ENCODE peak calls at places on chromosomes 16 and 17, in nine cellular contexts. L, S, A, N, I, R, E, V and F are unnamed samples.

GRCh38 chr16:50281391-50282009 is 15.1 kb downstream of the ADCY7 start:
- DNase-seq in L (no peak), S (peak; percentile 57), A (no peak), N (no peak), I (no peak), R (no peak), E (no peak), V (no peak), F (no peak)

GRCh38 chr17:61150686-61151299 is 248.8 kb upstream of the TBX2 start:
- DNase-seq in L (no peak), S (no peak), A (no peak), N (no peak), I (no peak), R (peak; percentile 20), E (peak; percentile 28), V (no peak), F (peak; percentile 74)

GRCh38 chr16:84648595-84649510 is 542 bp downstream of the KLHL36 start:
- DNase-seq in L (peak; percentile 67), S (peak; percentile 82), A (peak; percentile 72), N (no peak), I (no peak), R (peak; percentile 54), E (peak; percentile 20), V (peak; percentile 68), F (no peak)

GRCh38 chr17:81511800-81512559 is 619 bp downstream of the ACTG1 start:
- DNase-seq in L (no peak), S (peak; percentile 63), A (peak; percentile 54), N (no peak), I (no peak), R (no peak), E (peak; percentile 43), V (no peak), F (no peak)

GRCh38 chr17:81073967-81074366 is 39.0 kb downstream of the BAIAP2 start:
- DNase-seq in L (no peak), S (no peak), A (no peak), N (no peak), I (no peak), R (no peak), E (no peak), V (no peak), F (no peak)

GRCh38 chr17:72931163-72931562 is 161.3 kb downstream of the SLC39A11 start:
- DNase-seq in L (no peak), S (no peak), A (no peak), N (peak; percentile 69), I (no peak), R (peak; percentile 86), E (no peak), V (no peak), F (no peak)

GRCh38 chr16:75087040-75087979 is 29.3 kb downstream of the LDHD start:
- DNase-seq in L (no peak), S (no peak), A (peak; percentile 70), N (no peak), I (peak; percentile 84), R (peak; percentile 18), E (peak; percentile 89), V (no peak), F (peak; percentile 67)

GRCh38 chr16:82146957-82147356 is 23.1 kb downstream of the MPHOSPH6 start:
- DNase-seq in L (no peak), S (no peak), A (no peak), N (peak; percentile 62), I (no peak), R (no peak), E (no peak), V (no peak), F (no peak)

GRCh38 chr17:82357394-82357793 is 1.7 kb upstream of the TEX19 start:
- DNase-seq in L (no peak), S (peak; percentile 38), A (no peak), N (no peak), I (no peak), R (no peak), E (no peak), V (no peak), F (no peak)

GRCh38 chr16:4358831-4359561 is 7.9 kb upstream of the PAM16 start:
- DNase-seq in L (peak; percentile 57), S (peak; percentile 71), A (peak; percentile 56), N (no peak), I (no peak), R (peak; percentile 57), E (peak; percentile 58), V (peak; percentile 76), F (no peak)

GRCh38 chr17:43839670-43840101 is 6.7 kb upstream of the MPP3 start:
- DNase-seq in L (peak; percentile 65), S (peak; percentile 86), A (peak; percentile 85), N (no peak), I (no peak), R (no peak), E (no peak), V (peak; percentile 74), F (no peak)

DNA sequence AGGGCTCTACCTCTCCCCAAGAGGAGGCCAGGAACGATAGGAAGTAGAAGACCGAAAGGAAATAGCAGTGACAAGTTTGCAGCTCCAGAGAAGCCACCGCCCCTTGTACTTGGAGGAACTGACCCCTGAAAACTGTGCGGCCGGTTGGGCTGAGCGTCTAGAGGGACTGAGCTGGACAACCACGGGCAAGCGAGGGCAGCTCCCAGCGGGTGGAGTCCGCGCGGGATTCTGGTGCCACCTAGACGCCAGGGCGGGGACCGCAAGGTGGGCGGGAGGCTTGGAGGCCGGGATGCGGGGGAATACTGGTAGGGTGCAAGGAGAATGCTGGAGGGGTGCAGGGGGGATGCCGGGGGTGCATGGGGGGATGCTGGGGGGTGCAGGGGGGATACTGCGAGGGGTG is 1.3 kb upstream of the SLC6A4 start:
- DNase-seq in L (peak; percentile 67), S (no peak), A (peak; percentile 37), N (no peak), I (peak; percentile 25), R (peak; percentile 51), E (peak; percentile 49), V (peak; percentile 59), F (peak; percentile 45)
- TF ChIP-seq CTCF in L (peak; percentile 28), S (no peak), A (no peak), N (peak; percentile 29), I (peak; percentile 42), R (peak; percentile 48), E (peak; percentile 33), V (no peak), F (peak; percentile 37)

GRCh38 chr16:11668590-11669379 is 530 bp downstream of the SNN start:
- DNase-seq in L (no peak), S (peak; percentile 72), A (no peak), N (no peak), I (no peak), R (no peak), E (no peak), V (no peak), F (no peak)

GRCh38 chr16:11671271-11671670 is 3.0 kb downstream of the SNN start:
- DNase-seq in L (no peak), S (no peak), A (no peak), N (no peak), I (no peak), R (no peak), E (no peak), V (no peak), F (no peak)

GRCh38 chr16:11669380-11670146 is 1.3 kb downstream of the SNN start:
- DNase-seq in L (peak; percentile 80), S (peak; percentile 82), A (no peak), N (no peak), I (peak; percentile 18), R (peak; percentile 72), E (no peak), V (no peak), F (peak; percentile 46)

GRCh38 chr16:11671676-11672075 is 3.4 kb downstream of the SNN start:
- DNase-seq in L (no peak), S (no peak), A (no peak), N (no peak), I (no peak), R (no peak), E (no peak), V (no peak), F (no peak)

GRCh38 chr16:11670171-11671131 is 2.2 kb downstream of the SNN start:
- DNase-seq in L (no peak), S (no peak), A (no peak), N (peak; percentile 81), I (no peak), R (peak; percentile 83), E (no peak), V (no peak), F (no peak)
- H3K4me3 ChIP-seq in L (no peak overlapping the region), S (no peak overlapping the region), A (no peak overlapping the region), N (peak overlapping the region; percentile 95), I (no peak overlapping the region), R (peak overlapping the region; percentile 73), E (no peak overlapping the region), V (peak overlapping the region; percentile 91), F (no peak overlapping the region)

GRCh38 chr16:80954985-80955384 is 51.7 kb downstream of the CMC2 start:
- DNase-seq in L (no peak), S (no peak), A (no peak), N (no peak), I (no peak), R (no peak), E (no peak), V (no peak), F (no peak)

GRCh38 chr16:80947708-80948615 is 58.7 kb downstream of the CMC2 start:
- DNase-seq in L (no peak), S (no peak), A (no peak), N (no peak), I (no peak), R (no peak), E (no peak), V (no peak), F (no peak)

GRCh38 chr16:80947239-80947638 is 59.4 kb downstream of the CMC2 start:
- DNase-seq in L (no peak), S (no peak), A (no peak), N (no peak), I (no peak), R (no peak), E (no peak), V (no peak), F (no peak)

GRCh38 chr16:80946481-80946880 is 60.2 kb downstream of the CMC2 start:
- DNase-seq in L (no peak), S (no peak), A (no peak), N (no peak), I (peak; percentile 17), R (no peak), E (peak; percentile 28), V (no peak), F (peak; percentile 31)

DNA sequence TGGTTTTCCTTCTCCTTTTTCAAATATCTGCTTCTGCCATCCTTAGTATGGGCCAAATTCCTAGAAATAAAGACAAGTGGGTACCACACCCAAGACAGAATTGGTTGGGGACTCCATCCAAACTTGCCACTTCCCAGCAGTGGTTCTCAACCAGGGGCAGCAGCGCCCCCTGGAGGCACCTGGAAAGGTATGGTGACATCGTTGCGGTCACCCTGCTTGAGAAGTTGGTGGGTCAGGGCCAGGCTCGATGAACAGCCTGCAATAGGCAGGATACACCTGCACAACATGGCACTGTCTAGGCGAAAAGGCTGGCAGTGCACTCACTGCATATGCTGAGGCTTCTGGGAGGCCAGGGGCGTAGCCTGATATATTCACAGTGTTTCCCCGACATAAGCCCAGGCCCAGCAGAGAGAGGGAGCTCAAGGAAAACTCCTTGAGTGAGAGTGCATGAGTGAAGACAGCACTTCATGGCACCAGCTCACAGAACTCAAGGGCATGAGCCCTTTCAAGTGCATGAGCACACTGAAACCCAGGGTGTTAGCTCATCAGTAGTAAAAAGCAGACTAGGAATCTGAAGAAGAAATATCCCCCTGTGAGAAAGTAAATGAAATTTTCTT is 57.7 kb downstream of the CMC2 start:
- DNase-seq in L (peak; percentile 27), S (peak; percentile 62), A (peak; percentile 33), N (no peak), I (peak; percentile 47), R (peak; percentile 61), E (peak; percentile 71), V (no peak), F (peak; percentile 59)
- TF ChIP-seq CTCF in L (no peak), S (peak; percentile 53), A (peak; percentile 53), N (peak; percentile 49), I (peak; percentile 61), R (peak; percentile 71), E (peak; percentile 77), V (no peak), F (peak; percentile 68)

GRCh38 chr16:85662976-85663830 is 25.6 kb downstream of the GINS2 start:
- DNase-seq in L (no peak), S (peak; percentile 33), A (no peak), N (peak; percentile 31), I (no peak), R (no peak), E (no peak), V (no peak), F (no peak)
- H3K4me3 ChIP-seq in L (no peak overlapping the region), S (no peak overlapping the region), A (no peak overlapping the region), N (no peak overlapping the region), I (no peak overlapping the region), R (no peak overlapping the region), E (no peak overlapping the region), V (no peak overlapping the region), F (no peak overlapping the region)